ENCODE peak calls at places on chromosomes 1 and 21, in seven cellular contexts. W is endodermal cell, S is MG63, E is suprapubic skin, F is psoas muscle, Y is fibroblast of lung, J is neural progenitor cell. U is an unnamed sample. For H3K27me3, the result is how much of the 10 kb centered on the place peaks cover.

GRCh38 chr1:171422489-171422888 is 62.8 kb upstream of the PRRC2C start:
- DNase-seq in J (no peak), W (no peak), S (peak), E (no peak), F (no peak), Y (peak), U (peak)

GRCh38 chr1:237799762-237800474 is 90.8 kb downstream of the ZP4 start:
- DNase-seq in Y (no peak), S (peak), W (peak), E (no peak), J (peak), F (no peak), U (peak)

GRCh38 chr1:232952514-232953175 is 2.2 kb downstream of the NTPCR start:
- DNase-seq in Y (peak), W (peak), F (peak), E (no peak), J (peak), S (peak), U (peak)

GRCh38 chr1:209428241-209428921 is 155.1 kb upstream of the CAMK1G start:
- DNase-seq in S (no peak), W (peak), F (no peak), J (peak), E (no peak), Y (no peak), U (no peak)

GRCh38 chr21:36507397-36508018 is 27.6 kb upstream of the CLDN14 start:
- DNase-seq in E (no peak), S (no peak), W (no peak), Y (no peak), F (no peak), J (no peak), U (peak)

GRCh38 chr21:31557956-31558838 is 101.3 kb upstream of the SOD1 start:
- DNase-seq in W (peak), J (peak), Y (peak), S (peak), E (no peak), F (no peak), U (peak)

GRCh38 chr1:98702976-98703375 is 41.5 kb downstream of the SNX7 start:
- DNase-seq in F (no peak), E (no peak), S (peak), Y (peak), W (no peak), J (no peak), U (peak)

GRCh38 chr1:61992257-61992656 is 202.4 kb upstream of the L1TD1 start:
- DNase-seq in W (no peak), J (no peak), E (no peak), Y (no peak), F (no peak), S (peak), U (no peak)

GRCh38 chr1:45953934-45954333 is 150.5 kb downstream of the MAST2 start:
- DNase-seq in W (no peak), E (no peak), J (peak), F (no peak), Y (peak), S (peak), U (no peak)

GRCh38 chr1:227316941-227317540 is 1.3 kb downstream of the CDC42BPA start:
- DNase-seq in Y (peak), E (no peak), W (no peak), F (no peak), J (peak), S (peak), U (peak)

DNA sequence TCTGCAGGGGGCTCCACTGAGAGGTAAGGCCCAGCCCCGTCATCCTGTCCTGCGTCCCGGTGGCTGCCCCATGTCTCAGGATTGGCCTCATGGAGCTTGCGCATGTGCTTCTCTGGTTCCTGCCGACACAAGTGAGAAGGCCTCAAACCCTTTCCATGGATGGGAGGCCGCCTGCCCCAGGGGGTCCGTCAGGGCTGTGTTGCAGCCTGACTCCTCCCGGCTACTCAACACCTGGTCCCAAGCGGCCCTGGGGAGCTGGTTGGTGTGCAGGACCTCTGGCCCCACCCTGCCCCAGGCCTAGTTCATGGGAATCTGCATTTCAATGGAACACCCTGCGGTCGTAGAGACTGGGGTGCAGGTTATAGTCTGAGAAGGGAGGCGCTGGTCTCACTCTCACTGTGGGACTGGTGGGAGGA is 21.1 kb upstream of the PDE9A start:
- DNase-seq in F (no peak), E (peak), Y (no peak), S (no peak), W (peak), J (no peak), U (no peak)
- H3K27me3 ChIP-seq in F (under half), E (under half), Y (under half), S (under half), W (under half), J (under half), U (under half)

GRCh38 chr1:6415979-6416656 is 3.6 kb downstream of the HES2 start:
- DNase-seq in J (peak), F (no peak), E (no peak), S (no peak), W (no peak), Y (no peak), U (no peak)
- H3K27me3 ChIP-seq in J (half or more), F (half or more), E (half or more), S (under half), W (half or more), Y (under half), U (half or more)

GRCh38 chr1:65527672-65528071 is 107.2 kb downstream of the LEPR start:
- DNase-seq in E (no peak), S (no peak), J (peak), F (no peak), W (no peak), Y (no peak), U (no peak)
- H3K27me3 ChIP-seq in E (under half), S (under half), J (under half), F (under half), W (under half), Y (under half), U (under half)

DNA sequence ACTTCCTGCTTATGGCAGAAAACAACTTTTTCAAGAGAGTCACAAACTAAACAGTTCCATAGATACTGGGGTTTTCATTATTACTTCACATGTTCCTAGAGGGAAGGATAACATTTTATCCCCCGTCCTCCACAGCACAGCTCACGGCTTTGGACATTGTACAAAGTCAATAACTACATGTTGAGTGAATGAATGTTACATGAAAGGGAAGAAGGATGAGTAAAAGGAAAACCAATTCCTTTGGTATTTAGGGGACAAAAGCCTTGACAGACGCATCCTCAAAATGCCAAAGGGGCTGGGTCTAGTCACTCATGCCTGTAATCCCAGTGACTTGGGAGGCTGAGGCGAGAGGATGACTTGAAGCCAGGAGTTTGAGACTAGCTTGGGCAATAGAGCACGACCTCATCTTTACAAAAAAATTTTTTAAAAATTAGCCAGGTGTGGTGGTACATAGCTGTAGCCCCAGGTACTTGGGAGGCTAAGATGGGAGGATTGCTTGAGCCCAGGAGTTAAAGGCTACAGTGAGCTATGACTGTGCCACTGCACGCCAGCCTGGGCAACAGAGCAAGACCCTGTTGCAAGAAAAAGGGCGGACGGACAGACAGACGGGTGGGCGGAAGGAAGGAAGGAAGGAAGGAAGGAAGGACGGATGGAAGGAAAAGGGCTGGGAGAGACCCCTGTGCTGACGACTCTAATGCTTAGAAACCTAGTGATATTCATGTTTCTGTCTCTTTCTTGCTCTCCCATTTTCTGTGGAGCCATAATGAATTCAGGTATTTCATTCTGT is 14.6 kb downstream of the PI4KB start:
- DNase-seq in J (no peak), W (no peak), S (no peak), F (no peak), E (no peak), Y (peak), U (peak)
- H3K27me3 ChIP-seq in J (under half), W (under half), S (under half), F (under half), E (under half), Y (under half), U (under half)

U was measured in brain microvascular endothelial cell.